ENCODE peak calls at places on chromosome 19, in eight cellular contexts. V, Z, H, B, I, X, C and K are unnamed samples.

GRCh38 chr19:15733895-15734294 is 3.9 kb upstream of the OR10H3 start:
- DNase-seq in V (no peak), Z (no peak), H (no peak), B (no peak), I (no peak), X (no peak), C (no peak), K (no peak)

GRCh38 chr19:10145031-10145430 is 25.3 kb upstream of the EIF3G start:
- DNase-seq in V (no peak), Z (no peak), H (no peak), B (no peak), I (no peak), X (no peak), C (no peak), K (no peak)

GRCh38 chr19:31167695-31168094 is 181.5 kb downstream of the TSHZ3 start:
- DNase-seq in V (no peak), Z (no peak), H (no peak), B (no peak), I (no peak), X (no peak), C (no peak), K (no peak)

GRCh38 chr19:38690832-38691231 is 43.4 kb downstream of the ACTN4 start:
- DNase-seq in V (no peak), Z (no peak), H (no peak), B (no peak), I (no peak), X (no peak), C (no peak), K (no peak)

GRCh38 chr19:16627194-16627927 is 643 bp downstream of the MED26 start:
- DNase-seq in V (no peak), Z (no peak), H (peak), B (no peak), I (no peak), X (no peak), C (peak), K (no peak)

GRCh38 chr19:37078717-37079032 is 442 bp downstream of the ZNF420 start:
- DNase-seq in V (no peak), Z (no peak), H (no peak), B (no peak), I (no peak), X (no peak), C (no peak), K (no peak)

GRCh38 chr19:40235238-40236025 is 8.9 kb upstream of the CCNP start:
- DNase-seq in V (no peak), Z (no peak), H (no peak), B (no peak), I (no peak), X (no peak), C (no peak), K (no peak)

GRCh38 chr19:7738023-7738422 is 6.1 kb upstream of the CLEC4G start:
- DNase-seq in V (no peak), Z (no peak), H (no peak), B (no peak), I (no peak), X (no peak), C (no peak), K (no peak)

GRCh38 chr19:43667524-43668405 is 2.2 kb downstream of the PLAUR start:
- DNase-seq in V (no peak), Z (peak), H (peak), B (no peak), I (peak), X (peak), C (peak), K (peak)

GRCh38 chr19:54644056-54644455 is 13.8 kb downstream of the LILRB1 start:
- DNase-seq in V (peak), Z (no peak), H (peak), B (no peak), I (no peak), X (no peak), C (peak), K (no peak)

GRCh38 chr19:14054099-14054498 is 7.8 kb downstream of the PALM3 start:
- DNase-seq in V (no peak), Z (no peak), H (no peak), B (no peak), I (no peak), X (no peak), C (no peak), K (no peak)

GRCh38 chr19:778910-779653 is 18.2 kb upstream of the PTBP1 start:
- DNase-seq in V (no peak), Z (no peak), H (peak), B (peak), I (peak), X (no peak), C (peak), K (peak)

GRCh38 chr19:41174297-41174928 is 18.6 kb upstream of the CYP2S1 start:
- DNase-seq in V (peak), Z (no peak), H (no peak), B (no peak), I (no peak), X (no peak), C (peak), K (no peak)

GRCh38 chr19:38265213-38265861 is 964 bp downstream of the SPINT2 start:
- DNase-seq in V (peak), Z (no peak), H (no peak), B (no peak), I (no peak), X (no peak), C (peak), K (no peak)

GRCh38 chr19:38911388-38912004 is 490 bp downstream of the CCER2 start:
- DNase-seq in V (no peak), Z (no peak), H (no peak), B (no peak), I (no peak), X (no peak), C (no peak), K (no peak)

GRCh38 chr19:48111280-48111679 is 663 bp upstream of the PLA2G4C start:
- DNase-seq in V (no peak), Z (no peak), H (no peak), B (no peak), I (no peak), X (no peak), C (no peak), K (no peak)

GRCh38 chr19:4369888-4370260 is 26.5 kb downstream of the MPND start:
- DNase-seq in V (peak), Z (peak), H (no peak), B (no peak), I (peak), X (peak), C (peak), K (no peak)
- TF ChIP-seq CTCF in V (peak), Z (peak), H (no peak), B (peak), I (peak), X (peak), C (peak), K (peak)

GRCh38 chr19:19201697-19202630 is 1.2 kb downstream of the NR2C2AP start:
- DNase-seq in V (no peak), Z (no peak), H (no peak), B (no peak), I (no peak), X (no peak), C (no peak), K (no peak)
- H3K27ac ChIP-seq in V (peak), Z (no peak), H (peak), B (no peak), I (no peak), X (peak), C (peak), K (no peak)

DNA sequence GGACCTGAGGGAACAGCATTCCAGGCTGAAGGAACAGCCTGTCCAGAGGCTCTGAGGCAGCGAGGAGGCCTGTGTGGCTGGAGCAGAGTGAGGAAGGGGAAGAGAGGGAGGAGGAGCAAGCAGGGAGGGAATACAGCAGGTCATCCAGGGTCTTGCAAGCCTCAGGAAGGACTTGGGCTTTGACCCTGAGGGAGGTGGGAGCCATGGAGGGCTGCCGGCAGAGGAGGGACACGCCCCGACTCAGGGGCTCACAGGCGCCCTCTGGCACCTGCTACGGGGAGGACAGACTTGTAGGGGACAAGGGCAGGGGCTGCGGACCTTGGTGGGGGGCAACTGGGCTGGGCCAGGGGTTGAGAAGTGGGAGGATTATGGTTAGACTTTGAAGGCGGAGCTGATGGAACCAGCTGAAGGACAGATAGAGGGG is 4.7 kb downstream of the TINCR start:
- DNase-seq in V (no peak), Z (no peak), H (no peak), B (no peak), I (no peak), X (no peak), C (no peak), K (no peak)
- TF ChIP-seq CTCF in V (no peak), Z (no peak), H (no peak), B (peak), I (no peak), X (no peak), C (no peak), K (no peak)

GRCh38 chr19:11578342-11579142 is 1.1 kb upstream of the ACP5 start:
- DNase-seq in V (peak), Z (peak), H (peak), B (no peak), I (no peak), X (peak), C (peak), K (no peak)
- H3K27ac ChIP-seq in V (peak), Z (peak), H (no peak), B (no peak), I (no peak), X (no peak), C (peak), K (no peak)

DNA sequence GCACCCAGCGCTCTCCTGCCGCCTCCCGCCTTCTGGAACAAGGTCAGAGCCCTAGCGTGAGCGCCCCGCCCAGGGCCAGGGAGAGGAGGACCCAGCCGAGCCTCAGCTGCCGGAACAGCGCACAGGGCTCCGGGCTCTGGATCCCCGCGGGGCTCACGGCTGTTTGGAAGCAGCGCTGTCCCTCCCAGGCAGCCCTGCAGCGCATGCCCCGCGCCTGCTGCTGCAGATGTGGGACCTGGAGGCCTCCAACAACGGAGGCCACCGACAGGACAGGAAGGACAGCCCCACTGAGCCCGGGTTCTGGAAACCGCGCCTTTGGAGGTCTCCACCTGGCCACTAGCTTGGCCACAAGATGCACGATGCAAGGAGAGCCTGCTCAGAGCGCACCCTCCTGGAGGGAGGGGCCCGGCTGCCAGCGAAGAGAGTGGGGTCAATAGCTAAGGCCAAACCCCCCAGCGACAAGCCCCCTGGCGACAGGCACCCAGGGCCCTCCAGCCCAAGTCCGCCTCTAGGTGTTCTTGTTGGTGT is 12.6 kb downstream of the ZSCAN18 start:
- DNase-seq in V (no peak), Z (no peak), H (no peak), B (no peak), I (no peak), X (no peak), C (no peak), K (no peak)
- TF ChIP-seq CTCF in V (no peak), Z (no peak), H (no peak), B (no peak), I (no peak), X (no peak), C (no peak), K (no peak)

GRCh38 chr19:2048104-2048958 is 2.7 kb downstream of the MKNK2 start:
- DNase-seq in V (no peak), Z (peak), H (peak), B (no peak), I (no peak), X (no peak), C (no peak), K (no peak)
- H3K27ac ChIP-seq in V (peak), Z (peak), H (peak), B (no peak), I (no peak), X (peak), C (peak), K (peak)

DNA sequence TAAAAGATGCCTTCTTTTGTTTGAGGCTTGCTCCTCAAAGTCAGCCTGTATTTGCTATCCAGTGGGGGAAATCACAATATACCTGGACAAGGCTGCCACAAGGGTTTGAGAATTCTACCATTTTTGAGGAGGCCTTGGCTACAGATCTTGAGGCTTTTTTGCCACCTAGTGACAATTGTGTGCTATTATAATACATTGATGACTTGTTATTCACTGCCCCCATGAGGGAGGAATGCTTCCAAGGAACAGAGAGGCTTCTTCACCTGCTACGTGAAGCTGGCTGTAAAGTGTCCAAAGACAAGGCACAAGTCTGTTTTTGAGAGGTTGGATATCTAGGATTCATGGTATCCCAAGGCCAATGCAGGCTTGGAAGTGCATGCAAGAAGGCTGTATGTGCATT is 72.5 kb downstream of the ZNF708 start:
- DNase-seq in V (no peak), Z (no peak), H (no peak), B (no peak), I (peak), X (no peak), C (no peak), K (no peak)
- TF ChIP-seq CTCF in V (no peak), Z (no peak), H (peak), B (peak), I (peak), X (no peak), C (no peak), K (no peak)